ENCODE peak calls at places on chromosomes 13 and 19, in ten cellular contexts. One of them, this sample, is unnamed. For H3K27me3 and H3K4me1, the result is how much of the 10 kb centered on the place peaks cover.

GRCh38 chr13:37319041-37319443 is 213.6 kb upstream of the CSNK1A1L start:
- DNase-seq in heart right ventricle: no peak
- DNase-seq in mesenchymal stem cell: peak
- DNase-seq in CD4-positive, CD25-positive, alpha-beta regulatory T cell: no peak
- DNase-seq in PC-9: no peak
- DNase-seq in cardiac muscle cell: no peak
- DNase-seq in pancreas: no peak
- DNase-seq in SK-N-SH: no peak
- DNase-seq in left lung: no peak
- DNase-seq in colonic mucosa: no peak
- DNase-seq in this sample: no peak

GRCh38 chr13:51955841-51956603 is 55.2 kb downstream of the ATP7B start:
- DNase-seq in heart right ventricle: no peak
- DNase-seq in mesenchymal stem cell: peak
- DNase-seq in CD4-positive, CD25-positive, alpha-beta regulatory T cell: peak
- DNase-seq in PC-9: no peak
- DNase-seq in cardiac muscle cell: no peak
- DNase-seq in pancreas: no peak
- DNase-seq in SK-N-SH: no peak
- DNase-seq in left lung: no peak
- DNase-seq in colonic mucosa: peak
- DNase-seq in this sample: no peak

GRCh38 chr19:31111741-31112140 is 237.5 kb downstream of the TSHZ3 start:
- DNase-seq in heart right ventricle: no peak
- DNase-seq in mesenchymal stem cell: no peak
- DNase-seq in CD4-positive, CD25-positive, alpha-beta regulatory T cell: no peak
- DNase-seq in PC-9: no peak
- DNase-seq in cardiac muscle cell: no peak
- DNase-seq in pancreas: no peak
- DNase-seq in SK-N-SH: no peak
- DNase-seq in left lung: no peak
- DNase-seq in colonic mucosa: no peak
- DNase-seq in this sample: no peak

GRCh38 chr19:33683881-33684549 is 62.3 kb downstream of the CHST8 start:
- DNase-seq in heart right ventricle: peak
- DNase-seq in mesenchymal stem cell: no peak
- DNase-seq in CD4-positive, CD25-positive, alpha-beta regulatory T cell: peak
- DNase-seq in PC-9: peak
- DNase-seq in cardiac muscle cell: peak
- DNase-seq in pancreas: peak
- DNase-seq in SK-N-SH: no peak
- DNase-seq in left lung: no peak
- DNase-seq in colonic mucosa: no peak
- DNase-seq in this sample: no peak

GRCh38 chr13:80235131-80235530 is 105.8 kb downstream of the SPRY2 start:
- DNase-seq in heart right ventricle: no peak
- DNase-seq in mesenchymal stem cell: peak
- DNase-seq in CD4-positive, CD25-positive, alpha-beta regulatory T cell: no peak
- DNase-seq in PC-9: no peak
- DNase-seq in cardiac muscle cell: no peak
- DNase-seq in pancreas: no peak
- DNase-seq in SK-N-SH: no peak
- DNase-seq in left lung: no peak
- DNase-seq in colonic mucosa: no peak
- DNase-seq in this sample: no peak

GRCh38 chr19:24140099-24140498 is 53.1 kb downstream of the ZNF254 start:
- DNase-seq in heart right ventricle: no peak
- DNase-seq in mesenchymal stem cell: peak
- DNase-seq in CD4-positive, CD25-positive, alpha-beta regulatory T cell: no peak
- DNase-seq in PC-9: peak
- DNase-seq in cardiac muscle cell: no peak
- DNase-seq in pancreas: no peak
- DNase-seq in SK-N-SH: no peak
- DNase-seq in left lung: no peak
- DNase-seq in colonic mucosa: no peak
- DNase-seq in this sample: peak

GRCh38 chr19:54232552-54232934 is 9.7 kb upstream of the LILRB3 start:
- DNase-seq in heart right ventricle: no peak
- DNase-seq in mesenchymal stem cell: no peak
- DNase-seq in CD4-positive, CD25-positive, alpha-beta regulatory T cell: no peak
- DNase-seq in PC-9: no peak
- DNase-seq in cardiac muscle cell: no peak
- DNase-seq in pancreas: no peak
- DNase-seq in SK-N-SH: no peak
- DNase-seq in left lung: no peak
- DNase-seq in colonic mucosa: no peak
- DNase-seq in this sample: no peak

GRCh38 chr13:99313941-99314340 is 6.7 kb upstream of the GPR183 start:
- DNase-seq in heart right ventricle: no peak
- DNase-seq in mesenchymal stem cell: no peak
- DNase-seq in CD4-positive, CD25-positive, alpha-beta regulatory T cell: no peak
- DNase-seq in PC-9: no peak
- DNase-seq in cardiac muscle cell: no peak
- DNase-seq in pancreas: no peak
- DNase-seq in SK-N-SH: no peak
- DNase-seq in left lung: no peak
- DNase-seq in colonic mucosa: no peak
- DNase-seq in this sample: no peak

GRCh38 chr13:46951516-46951915 is 54.7 kb upstream of the HTR2A start:
- DNase-seq in heart right ventricle: no peak
- DNase-seq in mesenchymal stem cell: no peak
- DNase-seq in CD4-positive, CD25-positive, alpha-beta regulatory T cell: no peak
- DNase-seq in PC-9: peak
- DNase-seq in cardiac muscle cell: no peak
- DNase-seq in pancreas: no peak
- DNase-seq in SK-N-SH: no peak
- DNase-seq in left lung: no peak
- DNase-seq in colonic mucosa: no peak
- DNase-seq in this sample: no peak

GRCh38 chr13:99749627-99750026 is 221.9 kb downstream of the ZIC5 start:
- DNase-seq in heart right ventricle: no peak
- DNase-seq in mesenchymal stem cell: no peak
- DNase-seq in CD4-positive, CD25-positive, alpha-beta regulatory T cell: no peak
- DNase-seq in PC-9: no peak
- DNase-seq in cardiac muscle cell: no peak
- DNase-seq in pancreas: no peak
- DNase-seq in SK-N-SH: no peak
- DNase-seq in left lung: no peak
- DNase-seq in colonic mucosa: no peak
- DNase-seq in this sample: no peak

GRCh38 chr13:23654111-23655110 is 84.2 kb downstream of the TNFRSF19 start:
- DNase-seq in heart right ventricle: peak
- DNase-seq in mesenchymal stem cell: peak
- DNase-seq in CD4-positive, CD25-positive, alpha-beta regulatory T cell: no peak
- DNase-seq in PC-9: no peak
- DNase-seq in cardiac muscle cell: no peak
- DNase-seq in pancreas: no peak
- DNase-seq in SK-N-SH: no peak
- DNase-seq in left lung: no peak
- DNase-seq in colonic mucosa: no peak
- DNase-seq in this sample: no peak

GRCh38 chr13:101575591-101575990 is 123.1 kb downstream of the ITGBL1 start:
- DNase-seq in heart right ventricle: no peak
- DNase-seq in mesenchymal stem cell: no peak
- DNase-seq in CD4-positive, CD25-positive, alpha-beta regulatory T cell: no peak
- DNase-seq in PC-9: peak
- DNase-seq in cardiac muscle cell: no peak
- DNase-seq in pancreas: no peak
- DNase-seq in SK-N-SH: no peak
- DNase-seq in left lung: no peak
- DNase-seq in colonic mucosa: no peak
- DNase-seq in this sample: no peak

GRCh38 chr19:52691737-52692136 is 43.1 kb downstream of the ZNF611 start:
- DNase-seq in heart right ventricle: no peak
- DNase-seq in mesenchymal stem cell: no peak
- DNase-seq in CD4-positive, CD25-positive, alpha-beta regulatory T cell: no peak
- DNase-seq in PC-9: no peak
- DNase-seq in cardiac muscle cell: no peak
- DNase-seq in pancreas: no peak
- DNase-seq in SK-N-SH: no peak
- DNase-seq in left lung: no peak
- DNase-seq in colonic mucosa: no peak
- DNase-seq in this sample: no peak

GRCh38 chr19:37951816-37952210 is 44.8 kb downstream of the SIPA1L3 start:
- DNase-seq in heart right ventricle: no peak
- DNase-seq in mesenchymal stem cell: no peak
- DNase-seq in CD4-positive, CD25-positive, alpha-beta regulatory T cell: no peak
- DNase-seq in PC-9: peak
- DNase-seq in cardiac muscle cell: no peak
- DNase-seq in pancreas: no peak
- DNase-seq in SK-N-SH: no peak
- DNase-seq in left lung: no peak
- DNase-seq in colonic mucosa: no peak
- DNase-seq in this sample: no peak

GRCh38 chr13:90719452-90719851 is 628.0 kb upstream of the MIR17HG start:
- DNase-seq in heart right ventricle: no peak
- DNase-seq in mesenchymal stem cell: peak
- DNase-seq in CD4-positive, CD25-positive, alpha-beta regulatory T cell: no peak
- DNase-seq in PC-9: no peak
- DNase-seq in cardiac muscle cell: no peak
- DNase-seq in pancreas: no peak
- DNase-seq in SK-N-SH: no peak
- DNase-seq in left lung: no peak
- DNase-seq in colonic mucosa: no peak
- DNase-seq in this sample: no peak

GRCh38 chr13:93977986-93978385 is 501.5 kb downstream of the DCT start:
- DNase-seq in heart right ventricle: no peak
- DNase-seq in mesenchymal stem cell: peak
- DNase-seq in CD4-positive, CD25-positive, alpha-beta regulatory T cell: no peak
- DNase-seq in PC-9: no peak
- DNase-seq in cardiac muscle cell: no peak
- DNase-seq in pancreas: no peak
- DNase-seq in SK-N-SH: no peak
- DNase-seq in left lung: no peak
- DNase-seq in colonic mucosa: no peak
- DNase-seq in this sample: no peak

GRCh38 chr19:35155441-35155840 is 906 bp downstream of the FXYD5 start:
- DNase-seq in heart right ventricle: no peak
- DNase-seq in mesenchymal stem cell: no peak
- DNase-seq in CD4-positive, CD25-positive, alpha-beta regulatory T cell: peak
- DNase-seq in PC-9: no peak
- DNase-seq in cardiac muscle cell: no peak
- DNase-seq in pancreas: no peak
- DNase-seq in SK-N-SH: no peak
- DNase-seq in left lung: no peak
- DNase-seq in colonic mucosa: no peak
- DNase-seq in this sample: no peak

GRCh38 chr13:42660367-42660965 is 86.5 kb downstream of the TNFSF11 start:
- DNase-seq in heart right ventricle: no peak
- DNase-seq in mesenchymal stem cell: peak
- DNase-seq in CD4-positive, CD25-positive, alpha-beta regulatory T cell: no peak
- DNase-seq in PC-9: no peak
- DNase-seq in cardiac muscle cell: no peak
- DNase-seq in pancreas: no peak
- DNase-seq in SK-N-SH: no peak
- DNase-seq in left lung: no peak
- DNase-seq in colonic mucosa: no peak
- DNase-seq in this sample: no peak

GRCh38 chr19:48878219-48879024 is 6.2 kb downstream of the PPP1R15A start:
- DNase-seq in heart right ventricle: peak
- DNase-seq in mesenchymal stem cell: peak
- DNase-seq in CD4-positive, CD25-positive, alpha-beta regulatory T cell: peak
- DNase-seq in PC-9: no peak
- DNase-seq in cardiac muscle cell: no peak
- DNase-seq in pancreas: no peak
- DNase-seq in SK-N-SH: no peak
- DNase-seq in left lung: no peak
- DNase-seq in colonic mucosa: no peak
- DNase-seq in this sample: no peak

DNA sequence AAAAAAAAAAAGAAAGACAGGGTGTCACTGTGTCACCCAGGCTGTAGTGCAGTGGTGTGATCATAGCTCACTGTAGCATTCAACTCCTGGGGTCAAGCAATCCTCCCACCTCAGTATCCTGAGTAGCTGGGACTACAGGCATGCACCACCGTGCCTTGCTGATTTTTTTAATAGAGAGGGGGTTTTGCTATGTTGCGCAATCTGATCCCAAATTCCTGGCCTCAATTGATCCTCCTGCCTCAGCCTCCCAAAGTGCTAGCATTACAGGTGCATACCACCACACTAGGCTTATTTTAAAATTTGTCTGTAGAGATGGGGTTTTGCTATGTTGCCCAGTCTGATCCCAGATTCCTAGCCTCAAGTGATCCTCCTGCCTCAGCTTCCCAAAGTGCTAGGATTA is 159.3 kb downstream of the PTPRS start:
- DNase-seq in heart right ventricle: no peak
- DNase-seq in mesenchymal stem cell: no peak
- DNase-seq in CD4-positive, CD25-positive, alpha-beta regulatory T cell: no peak
- DNase-seq in PC-9: no peak
- DNase-seq in cardiac muscle cell: no peak
- DNase-seq in pancreas: no peak
- DNase-seq in SK-N-SH: no peak
- DNase-seq in left lung: no peak
- DNase-seq in colonic mucosa: no peak
- DNase-seq in this sample: no peak
- H3K27me3 ChIP-seq in heart right ventricle: under half
- H3K27me3 ChIP-seq in mesenchymal stem cell: under half
- H3K27me3 ChIP-seq in CD4-positive, CD25-positive, alpha-beta regulatory T cell: under half
- H3K27me3 ChIP-seq in PC-9: under half
- H3K27me3 ChIP-seq in cardiac muscle cell: under half
- H3K27me3 ChIP-seq in pancreas: under half
- H3K27me3 ChIP-seq in SK-N-SH: under half
- H3K27me3 ChIP-seq in left lung: under half
- H3K27me3 ChIP-seq in colonic mucosa: under half
- H3K27me3 ChIP-seq in this sample: under half

GRCh38 chr19:4909172-4909896 is at the start of gene UHRF1:
- DNase-seq in heart right ventricle: no peak
- DNase-seq in mesenchymal stem cell: no peak
- DNase-seq in CD4-positive, CD25-positive, alpha-beta regulatory T cell: peak
- DNase-seq in PC-9: peak
- DNase-seq in cardiac muscle cell: peak
- DNase-seq in pancreas: no peak
- DNase-seq in SK-N-SH: peak
- DNase-seq in left lung: peak
- DNase-seq in colonic mucosa: peak
- DNase-seq in this sample: peak
- H3K4me1 ChIP-seq in heart right ventricle: under half
- H3K4me1 ChIP-seq in mesenchymal stem cell: under half
- H3K4me1 ChIP-seq in CD4-positive, CD25-positive, alpha-beta regulatory T cell: half or more
- H3K4me1 ChIP-seq in PC-9: under half
- H3K4me1 ChIP-seq in cardiac muscle cell: under half
- H3K4me1 ChIP-seq in pancreas: under half
- H3K4me1 ChIP-seq in SK-N-SH: under half
- H3K4me1 ChIP-seq in left lung: under half
- H3K4me1 ChIP-seq in colonic mucosa: under half
- H3K4me1 ChIP-seq in this sample: under half

GRCh38 chr19:6233827-6234511 is 45.8 kb downstream of the MLLT1 start:
- DNase-seq in heart right ventricle: peak
- DNase-seq in mesenchymal stem cell: no peak
- DNase-seq in CD4-positive, CD25-positive, alpha-beta regulatory T cell: no peak
- DNase-seq in PC-9: no peak
- DNase-seq in cardiac muscle cell: no peak
- DNase-seq in pancreas: peak
- DNase-seq in SK-N-SH: peak
- DNase-seq in left lung: peak
- DNase-seq in colonic mucosa: no peak
- DNase-seq in this sample: no peak
- H3K27ac ChIP-seq in heart right ventricle: peak
- H3K27ac ChIP-seq in mesenchymal stem cell: no peak
- H3K27ac ChIP-seq in CD4-positive, CD25-positive, alpha-beta regulatory T cell: no peak
- H3K27ac ChIP-seq in PC-9: no peak
- H3K27ac ChIP-seq in cardiac muscle cell: peak
- H3K27ac ChIP-seq in pancreas: peak
- H3K27ac ChIP-seq in SK-N-SH: no peak
- H3K27ac ChIP-seq in left lung: peak
- H3K27ac ChIP-seq in colonic mucosa: no peak
- H3K27ac ChIP-seq in this sample: no peak

GRCh38 chr19:15759962-15760565 is 22.3 kb downstream of the OR10H3 start:
- DNase-seq in heart right ventricle: no peak
- DNase-seq in mesenchymal stem cell: no peak
- DNase-seq in CD4-positive, CD25-positive, alpha-beta regulatory T cell: no peak
- DNase-seq in PC-9: peak
- DNase-seq in cardiac muscle cell: no peak
- DNase-seq in pancreas: no peak
- DNase-seq in SK-N-SH: peak
- DNase-seq in left lung: no peak
- DNase-seq in colonic mucosa: peak
- DNase-seq in this sample: no peak
- H3K27me3 ChIP-seq in heart right ventricle: half or more
- H3K27me3 ChIP-seq in mesenchymal stem cell: under half
- H3K27me3 ChIP-seq in CD4-positive, CD25-positive, alpha-beta regulatory T cell: under half
- H3K27me3 ChIP-seq in PC-9: under half
- H3K27me3 ChIP-seq in cardiac muscle cell: under half
- H3K27me3 ChIP-seq in pancreas: under half
- H3K27me3 ChIP-seq in SK-N-SH: under half
- H3K27me3 ChIP-seq in left lung: half or more
- H3K27me3 ChIP-seq in colonic mucosa: under half
- H3K27me3 ChIP-seq in this sample: under half